ENCODE peak calls at places on chromosome 4, in ten cellular contexts. O is A673; E is cardiac muscle cell; X is Caco-2; J is astrocyte; A is dorsolateral prefrontal cortex; F is lower leg skin; I is choroid plexus epithelial cell; L is heart right ventricle; V is CD8-positive, alpha-beta T cell. Q is an unnamed sample.
A peak's percentile ranks its signal among the peaks of the same experiment; 100 is the strongest.

GRCh38 chr4:93764647-93765246 is 63.8 kb upstream of the ATOH1 start:
- DNase-seq in O (peak; percentile 44), E (peak; percentile 62), X (no peak), J (peak; percentile 2), A (no peak), F (peak; percentile 17), I (peak; percentile 67), L (no peak), V (no peak), Q (peak; percentile 26)

GRCh38 chr4:34138385-34138784 is 2105.9 kb downstream of the ARAP2 start:
- DNase-seq in O (no peak), E (no peak), X (no peak), J (no peak), A (no peak), F (no peak), I (no peak), L (no peak), V (no peak), Q (no peak)

GRCh38 chr4:100681289-100681688 is 163.5 kb upstream of the EMCN start:
- DNase-seq in O (no peak), E (no peak), X (no peak), J (no peak), A (no peak), F (no peak), I (no peak), L (no peak), V (no peak), Q (no peak)

GRCh38 chr4:125703443-125703842 is 388.7 kb downstream of the FAT4 start:
- DNase-seq in O (peak; percentile 56), E (peak; percentile 56), X (no peak), J (peak; percentile 42), A (no peak), F (no peak), I (peak; percentile 73), L (no peak), V (no peak), Q (peak; percentile 42)

GRCh38 chr4:8468746-8469535 is 28.4 kb downstream of the TRMT44 start:
- DNase-seq in O (peak; percentile 70), E (peak; percentile 75), X (peak; percentile 60), J (peak; percentile 8), A (peak; percentile 71), F (no peak), I (peak; percentile 83), L (peak; percentile 44), V (no peak), Q (peak; percentile 56)

GRCh38 chr4:146981651-146982050 is 36.0 kb upstream of the TTC29 start:
- DNase-seq in O (no peak), E (peak; percentile 61), X (no peak), J (peak; percentile 22), A (no peak), F (no peak), I (peak; percentile 58), L (no peak), V (no peak), Q (peak; percentile 35)

GRCh38 chr4:27910227-27910626 is 1049.6 kb downstream of the STIM2 start:
- DNase-seq in O (no peak), E (no peak), X (no peak), J (no peak), A (no peak), F (no peak), I (no peak), L (no peak), V (no peak), Q (no peak)

GRCh38 chr4:10180927-10181744 is 64.5 kb upstream of the WDR1 start:
- DNase-seq in O (peak; percentile 15), E (peak; percentile 84), X (no peak), J (no peak), A (no peak), F (no peak), I (peak; percentile 50), L (no peak), V (no peak), Q (peak; percentile 67)

GRCh38 chr4:7651461-7651921 is 216.8 kb upstream of the PSAPL1 start:
- DNase-seq in O (no peak), E (peak; percentile 37), X (peak; percentile 73), J (peak; percentile 33), A (peak; percentile 52), F (peak; percentile 29), I (peak; percentile 68), L (peak; percentile 31), V (no peak), Q (no peak)

GRCh38 chr4:25817059-25817681 is 45.6 kb downstream of the SEL1L3 start:
- DNase-seq in O (no peak), E (peak; percentile 74), X (no peak), J (peak; percentile 90), A (peak; percentile 49), F (no peak), I (peak; percentile 74), L (no peak), V (no peak), Q (peak; percentile 84)

GRCh38 chr4:38413524-38414341 is 250.3 kb upstream of the KLF3 start:
- DNase-seq in O (no peak), E (no peak), X (no peak), J (no peak), A (no peak), F (no peak), I (no peak), L (no peak), V (no peak), Q (no peak)

GRCh38 chr4:150308824-150309472 is 230.7 kb downstream of the DCLK2 start:
- DNase-seq in O (no peak), E (peak; percentile 28), X (no peak), J (peak; percentile 72), A (no peak), F (no peak), I (peak; percentile 67), L (no peak), V (no peak), Q (peak; percentile 39)

GRCh38 chr4:118711047-118711446 is 25.9 kb downstream of the METTL14 start:
- DNase-seq in O (no peak), E (no peak), X (no peak), J (no peak), A (no peak), F (no peak), I (no peak), L (no peak), V (no peak), Q (peak; percentile 24)

DNA sequence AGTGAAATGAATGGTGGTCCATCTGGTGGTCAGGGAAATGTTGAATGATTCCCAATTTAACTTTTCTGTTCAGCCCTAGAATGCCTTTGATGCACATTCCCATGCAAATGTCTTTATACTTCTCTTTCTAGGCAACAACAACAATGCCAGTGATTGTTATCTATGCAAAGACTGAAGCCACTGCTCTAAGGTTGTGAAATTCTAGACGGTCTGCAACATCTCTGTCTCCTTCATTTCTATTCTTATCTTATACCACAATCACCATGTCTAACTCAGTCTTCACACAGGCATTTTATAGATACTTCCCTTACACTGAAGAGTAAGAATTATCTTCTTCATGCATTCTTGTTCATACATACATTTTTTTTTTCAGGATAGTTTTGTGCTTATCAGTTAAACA is 84.5 kb downstream of the HPGD start:
- DNase-seq in O (no peak), E (no peak), X (no peak), J (no peak), A (no peak), F (no peak), I (peak; percentile 36), L (no peak), V (no peak), Q (no peak)
- TF ChIP-seq CTCF in O (no peak), E (no peak), X (no peak), J (no peak), A (no peak), F (no peak), I (no peak), L (no peak), V (no peak), Q (no peak)

GRCh38 chr4:112894480-112894879 is 155.0 kb upstream of the ANK2 start:
- DNase-seq in O (no peak), E (no peak), X (no peak), J (no peak), A (no peak), F (no peak), I (no peak), L (no peak), V (no peak), Q (no peak)

GRCh38 chr4:112888617-112889016 is 160.8 kb upstream of the ANK2 start:
- DNase-seq in O (no peak), E (no peak), X (no peak), J (no peak), A (no peak), F (no peak), I (no peak), L (no peak), V (no peak), Q (no peak)

GRCh38 chr4:112885897-112886296 is 163.6 kb upstream of the ANK2 start:
- DNase-seq in O (no peak), E (no peak), X (no peak), J (no peak), A (no peak), F (no peak), I (no peak), L (no peak), V (no peak), Q (no peak)

GRCh38 chr4:112889199-112889598 is 160.3 kb upstream of the ANK2 start:
- DNase-seq in O (no peak), E (no peak), X (no peak), J (no peak), A (no peak), F (no peak), I (no peak), L (no peak), V (no peak), Q (no peak)

GRCh38 chr4:112889619-112890294 is 159.7 kb upstream of the ANK2 start:
- DNase-seq in O (peak; percentile 79), E (peak; percentile 91), X (no peak), J (peak; percentile 33), A (no peak), F (no peak), I (peak; percentile 61), L (no peak), V (no peak), Q (peak; percentile 94)
- H3K4me3 ChIP-seq in O (peak overlapping the region; percentile 22), E (no peak overlapping the region), X (no peak overlapping the region), J (no peak overlapping the region), A (peak overlapping the region; percentile 38), F (no peak overlapping the region), I (no peak overlapping the region), L (peak overlapping the region; percentile 34), V (no peak overlapping the region), Q (peak overlapping the region; percentile 50)

GRCh38 chr4:47690611-47691010 is 147.3 kb downstream of the CORIN start:
- DNase-seq in O (no peak), E (no peak), X (no peak), J (no peak), A (no peak), F (no peak), I (peak; percentile 47), L (no peak), V (no peak), Q (no peak)
- TF ChIP-seq CTCF in O (no peak), E (no peak), X (no peak), J (no peak), A (no peak), F (no peak), I (no peak), L (no peak), V (no peak), Q (no peak)

DNA sequence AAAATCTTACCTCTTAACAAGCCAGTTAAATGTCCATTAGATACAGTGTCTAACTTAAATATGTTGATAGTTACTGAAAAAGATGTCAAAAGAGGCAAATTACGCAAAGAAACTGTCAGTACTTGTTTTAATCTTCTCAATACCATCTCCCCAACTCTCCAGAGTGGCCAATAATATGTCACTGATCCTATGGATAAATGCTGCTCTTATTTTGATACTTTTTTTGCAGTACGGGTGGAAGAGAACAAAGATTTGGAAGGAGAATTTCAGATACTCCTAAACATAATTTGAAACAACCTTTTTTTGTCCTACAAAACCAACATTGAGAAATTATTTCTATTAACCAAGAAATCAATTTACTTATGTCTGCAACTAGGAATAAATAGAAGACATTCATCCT is 192.6 kb downstream of the CBR4 start:
- DNase-seq in O (no peak), E (peak; percentile 20), X (no peak), J (no peak), A (no peak), F (no peak), I (no peak), L (no peak), V (no peak), Q (no peak)
- H3K4me3 ChIP-seq in O (no peak overlapping the region), E (no peak overlapping the region), X (no peak overlapping the region), J (no peak overlapping the region), A (peak overlapping the region; percentile 41), F (no peak overlapping the region), I (no peak overlapping the region), L (no peak overlapping the region), V (no peak overlapping the region), Q (no peak overlapping the region)